ENCODE peak calls at places on chromosomes 16 and 17, in nine cellular contexts. P is type B pancreatic cell; A is ovary; H is activated CD8-positive, alpha-beta T cell treated with anti-CD3 and anti-CD28 coated beads for 36 hours; D is GM23338; M is nephron progenitor cell; Z is A549; F is cardiac muscle cell; X is omental fat pad. W is an unnamed sample.

GRCh38 chr17:50681260-50682200 is 26.2 kb downstream of the ANKRD40 start:
- DNase-seq in P (no peak), A (peak; percentile 59), H (no peak), D (peak; percentile 71), M (no peak), Z (peak; percentile 86), F (peak; percentile 87), X (no peak), W (peak; percentile 50)

GRCh38 chr17:42704495-42705494 is 22.5 kb downstream of the CNTNAP1 start:
- DNase-seq in P (no peak), A (no peak), H (peak; percentile 79), D (no peak), M (no peak), Z (no peak), F (no peak), X (no peak), W (no peak)

GRCh38 chr16:50313596-50314483 is 47.5 kb downstream of the ADCY7 start:
- DNase-seq in P (no peak), A (peak; percentile 34), H (peak; percentile 66), D (no peak), M (no peak), Z (no peak), F (peak; percentile 88), X (no peak), W (no peak)

GRCh38 chr16:14301150-14302030 is 230.3 kb downstream of the MRTFB start:
- DNase-seq in P (no peak), A (peak; percentile 44), H (peak; percentile 74), D (peak; percentile 53), M (peak; percentile 37), Z (peak; percentile 65), F (peak; percentile 36), X (no peak), W (no peak)

GRCh38 chr16:87384162-87384999 is 805 bp upstream of the FBXO31 start:
- DNase-seq in P (no peak), A (no peak), H (no peak), D (peak; percentile 79), M (peak; percentile 75), Z (peak; percentile 42), F (no peak), X (no peak), W (peak; percentile 55)

GRCh38 chr16:85028638-85029412 is 1.2 kb downstream of the KIAA0513 start:
- DNase-seq in P (no peak), A (peak; percentile 30), H (peak; percentile 91), D (no peak), M (no peak), Z (no peak), F (peak; percentile 33), X (no peak), W (no peak)

GRCh38 chr16:56814537-56815432 is 50.2 kb upstream of the SLC12A3 start:
- DNase-seq in P (no peak), A (no peak), H (no peak), D (no peak), M (no peak), Z (peak; percentile 67), F (peak; percentile 17), X (no peak), W (no peak)

GRCh38 chr17:5123343-5124124 is 7.7 kb downstream of the USP6 start:
- DNase-seq in P (peak; percentile 68), A (no peak), H (no peak), D (no peak), M (no peak), Z (no peak), F (peak; percentile 3), X (no peak), W (no peak)

GRCh38 chr16:2081685-2082084 is 33.9 kb downstream of the TSC2 start:
- DNase-seq in P (no peak), A (no peak), H (no peak), D (no peak), M (no peak), Z (no peak), F (no peak), X (no peak), W (no peak)

GRCh38 chr16:2083409-2083808 is 35.6 kb downstream of the TSC2 start:
- DNase-seq in P (no peak), A (no peak), H (no peak), D (no peak), M (no peak), Z (no peak), F (no peak), X (no peak), W (no peak)

GRCh38 chr16:2082983-2083364 is 35.2 kb downstream of the TSC2 start:
- DNase-seq in P (no peak), A (peak; percentile 57), H (no peak), D (no peak), M (no peak), Z (no peak), F (no peak), X (no peak), W (no peak)

GRCh38 chr16:2081201-2081600 is 33.4 kb downstream of the TSC2 start:
- DNase-seq in P (no peak), A (no peak), H (no peak), D (no peak), M (no peak), Z (no peak), F (no peak), X (no peak), W (no peak)

GRCh38 chr16:2082171-2082982 is 34.6 kb downstream of the TSC2 start:
- DNase-seq in P (no peak), A (peak; percentile 87), H (no peak), D (no peak), M (peak; percentile 35), Z (no peak), F (peak; percentile 45), X (no peak), W (no peak)
- TF ChIP-seq CTCF in P (no peak), A (no peak), H (no peak), D (no peak), M (no peak), Z (no peak), F (no peak), X (no peak), W (no peak)

DNA sequence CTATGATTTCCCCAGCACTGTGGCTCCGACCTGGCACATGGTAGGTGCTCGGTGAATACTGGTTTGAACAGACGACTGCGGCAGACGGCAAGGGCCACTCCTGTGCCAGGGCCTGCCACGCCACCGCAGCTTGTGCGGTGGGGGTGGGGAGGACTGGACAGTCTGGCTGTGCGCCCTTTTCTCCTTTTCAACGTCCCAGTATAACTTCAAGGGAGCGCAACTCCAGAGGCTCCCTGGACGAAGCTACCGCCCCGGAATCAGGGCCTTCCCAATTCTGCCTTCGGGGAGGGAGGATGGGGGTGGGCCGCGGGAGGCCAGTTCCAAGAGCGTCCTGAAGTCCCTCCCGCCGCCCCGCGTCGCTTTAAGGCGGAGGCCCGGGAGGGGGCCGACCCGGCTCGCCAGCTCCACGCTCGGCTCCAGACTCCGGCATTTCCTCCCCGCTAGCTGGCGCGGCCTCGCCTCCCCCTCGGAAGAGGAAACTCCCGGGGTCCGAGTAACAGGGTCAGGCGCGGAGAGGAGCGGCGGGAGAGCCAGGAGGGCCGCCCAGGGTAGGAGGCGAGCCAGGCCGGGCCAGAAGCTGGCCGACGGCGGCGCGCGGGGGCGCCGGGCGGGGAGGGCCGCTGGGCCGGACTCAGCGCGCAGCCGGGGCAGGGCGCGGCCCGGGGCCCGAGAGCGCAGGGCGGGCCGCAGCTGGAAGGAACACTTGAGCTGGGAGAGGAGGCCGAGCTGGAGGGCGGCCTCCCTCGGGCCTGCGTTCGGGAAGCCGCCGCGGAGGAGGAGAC is at the start of gene ITPRIPL2:
- DNase-seq in P (peak; percentile 73), A (peak; percentile 77), H (no peak), D (peak; percentile 76), M (peak; percentile 73), Z (peak; percentile 85), F (peak; percentile 97), X (peak; percentile 33), W (peak; percentile 79)
- TF ChIP-seq CTCF in P (no peak), A (no peak), H (no peak), D (no peak), M (no peak), Z (no peak), F (no peak), X (no peak), W (no peak)

GRCh38 chr17:83092186-83092585 is 12.8 kb downstream of the METRNL start:
- DNase-seq in P (no peak), A (no peak), H (no peak), D (no peak), M (no peak), Z (no peak), F (no peak), X (no peak), W (no peak)
- TF ChIP-seq CTCF in P (no peak), A (no peak), H (no peak), D (no peak), M (no peak), Z (no peak), F (no peak), X (no peak), W (no peak)

GRCh38 chr16:53249331-53249730 is 184.9 kb upstream of the RBL2 start:
- DNase-seq in P (no peak), A (no peak), H (no peak), D (no peak), M (no peak), Z (no peak), F (no peak), X (no peak), W (no peak)
- TF ChIP-seq CTCF in P (no peak), A (no peak), H (no peak), D (no peak), M (no peak), Z (no peak), F (no peak), X (no peak), W (no peak)